ENCODE peak calls at places on chromosomes 11 and 22, in nine cellular contexts. O, D, W, F, Y, H, K, A and C are unnamed samples.

GRCh38 chr11:82814379-82814778 is 80.7 kb upstream of the FAM181B start:
- DNase-seq in F (no peak), W (no peak), D (no peak), A (no peak), O (no peak), Y (no peak), H (no peak), K (no peak), C (peak; percentile 27)

GRCh38 chr22:26648011-26648497 is 9.3 kb upstream of the MIAT start:
- DNase-seq in H (no peak), F (no peak), W (no peak), D (no peak), Y (no peak), A (no peak), K (peak; percentile 33), O (no peak), C (no peak)

GRCh38 chr11:10379022-10379421 is 74.1 kb downstream of the ADM start:
- DNase-seq in F (no peak), D (no peak), Y (no peak), W (no peak), H (peak; percentile 36), A (no peak), K (no peak), O (no peak), C (no peak)

GRCh38 chr11:64759722-64760719 is at the start of gene PYGM:
- DNase-seq in H (no peak), A (no peak), Y (no peak), O (no peak), D (peak; percentile 87), W (no peak), K (peak; percentile 48), F (no peak), C (peak; percentile 74)

GRCh38 chr22:39904864-39905263 is 4.0 kb downstream of the GRAP2 start:
- DNase-seq in K (no peak), D (no peak), F (no peak), O (no peak), H (no peak), A (no peak), W (no peak), Y (no peak), C (no peak)

GRCh38 chr22:46897246-46897623 is 134.8 kb downstream of the TBC1D22A start:
- DNase-seq in H (no peak), A (peak; percentile 31), W (no peak), D (no peak), Y (no peak), K (no peak), O (no peak), F (no peak), C (no peak)

GRCh38 chr22:26743149-26743548 is 85.8 kb downstream of the MIAT start:
- DNase-seq in O (no peak), A (no peak), H (no peak), D (no peak), F (no peak), K (no peak), Y (no peak), W (no peak), C (no peak)

GRCh38 chr11:106765849-106766248 is 252.4 kb downstream of the GUCY1A2 start:
- DNase-seq in H (no peak), K (no peak), O (no peak), F (no peak), Y (no peak), W (no peak), D (no peak), A (no peak), C (peak; percentile 46)

GRCh38 chr11:134471341-134472187 is 59.5 kb upstream of the B3GAT1 start:
- DNase-seq in D (no peak), A (no peak), F (no peak), Y (no peak), K (peak; percentile 56), H (no peak), O (peak; percentile 28), W (peak; percentile 34), C (no peak)

GRCh38 chr11:2649400-2649799 is 50.4 kb downstream of the KCNQ1OT1 start:
- DNase-seq in W (no peak), K (no peak), O (no peak), A (no peak), H (no peak), D (no peak), F (no peak), Y (no peak), C (no peak)

GRCh38 chr11:12787847-12788246 is 113.6 kb downstream of the TEAD1 start:
- DNase-seq in K (no peak), A (no peak), D (no peak), W (peak; percentile 90), H (no peak), F (no peak), O (no peak), Y (no peak), C (no peak)

GRCh38 chr11:69947059-69947771 is 128.0 kb upstream of the FGF3 start:
- DNase-seq in K (no peak), A (peak; percentile 18), Y (no peak), W (no peak), D (no peak), H (no peak), F (no peak), O (no peak), C (no peak)

GRCh38 chr22:32044913-32045312 is 1.9 kb downstream of the SLC5A1 start:
- DNase-seq in H (peak; percentile 65), Y (no peak), D (no peak), O (no peak), F (no peak), K (no peak), A (no peak), W (no peak), C (no peak)

GRCh38 chr11:79253280-79253679 is 187.6 kb downstream of the TENM4 start:
- DNase-seq in A (no peak), K (peak; percentile 66), W (no peak), O (peak; percentile 41), Y (no peak), F (no peak), H (no peak), D (no peak), C (no peak)

GRCh38 chr11:17012712-17013547 is 1.3 kb downstream of the PLEKHA7 start:
- DNase-seq in Y (no peak), W (peak; percentile 90), D (peak; percentile 34), O (no peak), K (no peak), F (no peak), A (peak; percentile 91), H (peak; percentile 93), C (peak; percentile 65)

GRCh38 chr11:1233351-1234053 is 10.6 kb downstream of the MUC5B start:
- DNase-seq in K (no peak), O (no peak), W (no peak), H (peak; percentile 42), F (no peak), Y (no peak), D (peak; percentile 11), A (no peak), C (no peak)

GRCh38 chr11:65427691-65428577 is 5.3 kb downstream of the NEAT1 start:
- DNase-seq in A (peak; percentile 82), Y (no peak), D (peak; percentile 33), F (peak; percentile 78), O (no peak), H (no peak), K (no peak), W (peak; percentile 50), C (no peak)

GRCh38 chr11:12164061-12165014 is 53.9 kb downstream of the MICAL2 start:
- DNase-seq in D (no peak), H (peak; percentile 94), K (no peak), Y (no peak), A (peak; percentile 46), O (no peak), W (peak; percentile 85), F (peak; percentile 54), C (peak; percentile 76)

GRCh38 chr22:37169412-37169811 is 18.6 kb downstream of the C1QTNF6 start:
- DNase-seq in K (peak; percentile 1), F (no peak), A (no peak), O (no peak), H (no peak), Y (no peak), D (no peak), W (no peak), C (no peak)

GRCh38 chr22:46323126-46323525 is 12.4 kb upstream of the TRMU start:
- DNase-seq in F (no peak), K (no peak), Y (no peak), D (no peak), W (no peak), H (no peak), A (no peak), O (no peak), C (no peak)

GRCh38 chr22:46484861-46485595 is 52.4 kb downstream of the CELSR1 start:
- DNase-seq in O (no peak), A (peak; percentile 78), F (no peak), K (no peak), D (no peak), W (no peak), Y (no peak), H (no peak), C (no peak)

GRCh38 chr11:19374189-19374588 is 133.4 kb upstream of the E2F8 start:
- DNase-seq in A (peak; percentile 70), O (no peak), K (no peak), F (peak; percentile 96), W (peak; percentile 88), D (peak; percentile 23), H (no peak), Y (no peak), C (no peak)

GRCh38 chr11:45332486-45332934 is 46.4 kb upstream of the SYT13 start:
- DNase-seq in K (no peak), Y (no peak), A (peak; percentile 29), O (no peak), F (no peak), D (no peak), W (peak; percentile 41), H (peak; percentile 73), C (no peak)

GRCh38 chr22:30044369-30044768 is 35.9 kb upstream of the HORMAD2 start:
- DNase-seq in K (no peak), O (no peak), W (peak; percentile 84), Y (peak; percentile 78), D (no peak), F (peak; percentile 46), H (peak; percentile 55), A (no peak), C (peak; percentile 93)